ENCODE peak calls at places on chromosome 17, in six cellular contexts. E is mammary epithelial cell, L is Peyer's patch, U is ovary, V is left ventricle myocardium inferior, Q is MCF 10A. B is an unnamed sample.

GRCh38 chr17:8152981-8153549 is 861 bp upstream of the PER1 start:
- DNase-seq in V (no peak), E (no peak), Q (no peak), U (no peak), L (no peak), B (no peak)

GRCh38 chr17:19341641-19342610 is 20.6 kb downstream of the B9D1 start:
- DNase-seq in V (no peak), L (no peak), Q (no peak), U (peak; percentile 71), E (no peak), B (no peak)

GRCh38 chr17:42669705-42670198 is 7.0 kb downstream of the PLEKHH3 start:
- DNase-seq in E (no peak), L (no peak), V (no peak), Q (no peak), U (no peak), B (no peak)

GRCh38 chr17:69820881-69821473 is 254.0 kb upstream of the KCNJ16 start:
- DNase-seq in E (no peak), U (no peak), L (no peak), V (no peak), Q (no peak), B (no peak)

GRCh38 chr17:78523939-78524655 is 53.1 kb downstream of the DNAH17 start:
- DNase-seq in V (no peak), Q (no peak), U (no peak), L (no peak), E (no peak), B (no peak)

GRCh38 chr17:81365601-81366585 is 29.4 kb upstream of the BAHCC1 start:
- DNase-seq in U (peak; percentile 68), L (no peak), V (no peak), E (peak; percentile 93), Q (peak; percentile 95), B (no peak)

GRCh38 chr17:46854515-46854914 is 3.1 kb downstream of the WNT9B start:
- DNase-seq in E (no peak), L (no peak), V (no peak), U (no peak), Q (no peak), B (no peak)

GRCh38 chr17:32783602-32784001 is 93.3 kb downstream of the MYO1D start:
- DNase-seq in U (no peak), V (no peak), L (no peak), E (peak; percentile 43), Q (peak; percentile 53), B (peak; percentile 37)

GRCh38 chr17:3552916-3553315 is 4.7 kb downstream of the TRPV3 start:
- DNase-seq in L (no peak), V (no peak), U (no peak), E (no peak), Q (no peak), B (no peak)

GRCh38 chr17:45923511-45924268 is 29.3 kb downstream of the MAPT start:
- DNase-seq in L (no peak), E (no peak), U (no peak), Q (peak; percentile 70), V (no peak), B (no peak)

GRCh38 chr17:41639492-41640473 is 15.4 kb upstream of the KRT17 start:
- DNase-seq in Q (no peak), E (no peak), L (no peak), U (no peak), V (no peak), B (no peak)

GRCh38 chr17:61118871-61119270 is 280.8 kb upstream of the TBX2 start:
- DNase-seq in L (no peak), V (no peak), U (no peak), E (no peak), Q (no peak), B (no peak)

GRCh38 chr17:41532947-41533570 is 5.0 kb upstream of the KRT19 start:
- DNase-seq in Q (no peak), U (no peak), V (no peak), E (no peak), L (no peak), B (no peak)

GRCh38 chr17:40510328-40510648 is 8.9 kb upstream of the TNS4 start:
- DNase-seq in Q (peak; percentile 99), V (no peak), L (no peak), U (peak; percentile 33), E (peak; percentile 99), B (no peak)

GRCh38 chr17:41416478-41416877 is 7.9 kb downstream of the KRT37 start:
- DNase-seq in E (no peak), V (no peak), L (no peak), U (no peak), Q (no peak), B (no peak)

GRCh38 chr17:77002103-77003045 is 134.2 kb downstream of the MGAT5B start:
- DNase-seq in U (no peak), Q (peak; percentile 84), V (no peak), E (peak; percentile 17), L (no peak), B (no peak)

GRCh38 chr17:27276653-27277156 is 17.2 kb upstream of the WSB1 start:
- DNase-seq in E (no peak), V (no peak), U (no peak), L (no peak), Q (no peak), B (no peak)

GRCh38 chr17:64787255-64787920 is 125.3 kb upstream of the SMURF2 start:
- DNase-seq in L (no peak), U (no peak), E (no peak), Q (no peak), V (no peak), B (no peak)

GRCh38 chr17:17104494-17104893 is 62.2 kb downstream of the MPRIP start:
- DNase-seq in E (no peak), V (peak; percentile 13), L (no peak), U (no peak), Q (no peak), B (no peak)

GRCh38 chr17:39863918-39864746 is at the start of gene IKZF3:
- DNase-seq in Q (no peak), V (peak; percentile 21), E (peak; percentile 68), L (peak; percentile 74), U (peak; percentile 40), B (no peak)

GRCh38 chr17:68424861-68425260 is 32.4 kb downstream of the WIPI1 start:
- DNase-seq in Q (no peak), V (no peak), L (no peak), U (no peak), E (peak; percentile 7), B (no peak)

GRCh38 chr17:376936-377863 is 24.6 kb upstream of the RPH3AL start:
- DNase-seq in E (no peak), L (no peak), V (peak; percentile 65), U (no peak), Q (no peak), B (peak; percentile 32)

GRCh38 chr17:34255841-34256240 is 756 bp downstream of the CCL2 start:
- DNase-seq in E (no peak), V (no peak), U (no peak), L (no peak), Q (no peak), B (no peak)

GRCh38 chr17:17015221-17015620 is 27.0 kb upstream of the MPRIP start:
- DNase-seq in U (no peak), L (no peak), V (no peak), E (no peak), Q (no peak), B (no peak)

GRCh38 chr17:51119415-51120356 is 982 bp downstream of the SPAG9 start:
- DNase-seq in Q (peak; percentile 52), L (peak; percentile 47), V (peak; percentile 41), U (no peak), E (peak; percentile 41), B (no peak)

GRCh38 chr17:37661372-37662014 is 18.2 kb upstream of the DDX52 start:
- DNase-seq in L (no peak), V (no peak), Q (no peak), U (no peak), E (no peak), B (no peak)
- TF ChIP-seq CTCF in L (peak; percentile 7), V (no peak), Q (no peak), U (no peak), E (peak; percentile 6), B (no peak)

GRCh38 chr17:21233581-21234337 is 19.5 kb downstream of the NATD1 start:
- DNase-seq in E (no peak), V (no peak), U (no peak), L (no peak), Q (no peak), B (no peak)
- TF ChIP-seq CTCF in E (no peak), V (no peak), U (no peak), L (no peak), Q (no peak), B (no peak)

DNA sequence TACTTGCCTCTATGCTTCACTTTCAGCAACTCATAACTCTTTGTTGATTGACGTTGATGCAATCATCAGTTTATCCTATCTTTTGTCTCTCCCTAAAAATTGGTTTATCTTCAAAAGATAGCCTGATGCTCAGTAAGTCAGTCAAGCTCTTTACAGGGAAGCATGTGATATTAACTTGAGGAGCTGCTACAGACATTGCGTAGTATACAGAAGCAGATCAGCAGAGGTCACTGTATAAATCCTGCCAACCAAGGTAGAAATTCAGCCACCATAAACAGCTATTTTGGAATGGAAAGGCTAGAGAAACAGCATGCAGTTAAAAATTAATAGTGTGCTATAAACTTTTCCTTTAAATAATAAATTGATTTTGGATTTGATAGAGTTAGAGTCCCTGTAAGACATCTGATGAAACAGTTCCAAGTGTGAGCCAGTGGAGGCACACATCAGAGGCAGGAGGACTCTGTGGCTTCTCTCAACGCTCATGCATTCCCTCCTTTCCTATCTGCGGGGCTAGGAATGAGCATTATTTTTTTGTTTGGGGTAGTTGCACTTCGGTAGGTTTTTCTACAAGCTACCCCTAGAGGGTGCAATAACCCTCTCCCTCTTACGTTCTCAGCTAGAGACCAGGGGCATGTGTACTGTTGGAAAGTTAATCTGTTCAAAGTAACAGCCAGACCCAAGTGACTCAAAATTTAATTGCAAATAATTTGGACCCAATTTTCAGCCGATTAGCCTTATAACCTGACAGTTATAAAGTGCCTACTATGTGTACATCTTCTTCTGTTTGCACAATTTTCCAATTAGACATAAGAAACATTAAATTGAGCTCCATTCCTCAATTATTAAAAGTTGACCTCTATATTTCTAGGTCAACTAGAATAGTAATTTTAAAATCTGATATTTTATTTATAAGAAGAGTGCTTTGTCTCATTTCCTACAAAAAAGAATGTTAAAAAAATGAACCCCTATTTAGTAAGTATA is 647.7 kb upstream of the SOX9 start:
- DNase-seq in L (no peak), V (no peak), E (peak; percentile 63), Q (peak; percentile 73), U (no peak), B (peak; percentile 37)
- TF ChIP-seq CTCF in L (no peak), V (peak; percentile 69), E (peak; percentile 81), Q (peak; percentile 63), U (no peak), B (peak; percentile 75)

DNA sequence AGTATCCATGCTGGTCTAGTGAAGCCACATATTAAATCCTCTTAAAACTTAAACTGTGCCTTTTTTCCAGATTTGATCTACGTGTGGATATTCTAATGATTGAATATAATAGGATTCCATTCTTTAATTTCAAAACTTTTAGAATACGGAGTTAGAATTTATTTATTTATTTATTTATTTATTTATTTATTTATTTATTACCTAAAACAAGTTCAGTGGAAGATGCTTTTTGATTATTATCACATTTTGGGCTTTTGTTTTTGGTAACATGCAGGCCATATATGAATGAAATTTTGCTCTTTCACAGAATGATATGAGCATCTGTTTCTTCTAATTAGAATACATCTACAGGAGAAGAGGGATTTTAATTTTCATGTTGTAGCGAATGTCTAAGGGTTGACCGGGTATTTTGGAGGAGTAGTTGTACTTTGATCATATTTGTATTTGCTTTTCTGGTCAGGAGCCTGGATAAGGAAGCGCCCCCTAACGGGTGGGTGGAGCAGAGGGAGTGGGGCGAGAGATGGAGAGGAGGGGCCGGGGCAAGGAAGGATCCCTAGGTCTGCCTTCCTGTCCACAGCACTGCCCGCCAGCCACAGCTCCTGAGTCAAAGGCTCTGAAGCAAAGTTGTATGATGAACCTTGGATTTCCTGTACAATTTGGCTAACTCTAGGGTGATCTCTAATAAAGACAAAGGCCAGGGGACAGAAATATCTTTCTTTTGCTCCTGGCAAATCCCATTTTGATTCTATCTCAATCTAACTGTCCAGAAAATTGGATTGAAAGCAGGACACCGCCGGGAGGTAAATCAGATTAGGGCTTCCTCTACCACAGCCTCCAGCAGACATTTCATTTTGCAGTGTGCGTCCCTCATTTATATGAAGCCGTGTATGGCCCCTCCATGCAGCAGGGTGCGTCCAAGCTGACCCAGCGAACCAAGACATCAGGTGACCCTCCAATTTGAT is 149.1 kb downstream of the PRKCA start:
- DNase-seq in Q (no peak), L (no peak), E (no peak), V (no peak), U (no peak), B (no peak)
- TF ChIP-seq CTCF in Q (no peak), L (no peak), E (no peak), V (no peak), U (no peak), B (no peak)

B was measured in AG09319.